ENCODE peak calls at places on chromosomes 16 and 17, in four cellular contexts. O is Peyer's patch, F is IMR-90, P is uterus. K is an unnamed sample.

GRCh38 chr17:17393976-17394375 is 82.8 kb upstream of the MED9 start:
- DNase-seq in F (no peak), O (no peak), P (no peak), K (no peak)

GRCh38 chr17:19268611-19269010 is 31.4 kb downstream of the EPN2 start:
- DNase-seq in P (no peak), O (no peak), F (no peak), K (no peak)

GRCh38 chr17:55495239-55495638 is 16.0 kb downstream of the SMIM36 start:
- DNase-seq in P (no peak), O (no peak), F (no peak), K (no peak)

GRCh38 chr17:59725691-59726090 is 18.2 kb downstream of the VMP1 start:
- DNase-seq in F (no peak), O (no peak), P (no peak), K (no peak)

GRCh38 chr16:606656-607307 is 16.9 kb downstream of the RAB40C start:
- DNase-seq in F (no peak), P (no peak), O (no peak), K (no peak)

GRCh38 chr16:69410285-69410990 is 14.0 kb upstream of the CYB5B start:
- DNase-seq in F (peak), P (no peak), O (no peak), K (peak)

GRCh38 chr17:82942166-82943130 is 102.6 kb upstream of the ZNF750 start:
- DNase-seq in F (no peak), P (peak), O (peak), K (no peak)

GRCh38 chr17:58759522-58759921 is 3.9 kb downstream of the PPM1E start:
- DNase-seq in P (no peak), O (no peak), F (no peak), K (no peak)

GRCh38 chr17:9924735-9925191 is 19.7 kb upstream of the RCVRN start:
- DNase-seq in P (no peak), O (no peak), F (peak), K (peak)

GRCh38 chr16:70717817-70718216 is 32.0 kb upstream of the MTSS2 start:
- DNase-seq in O (no peak), F (no peak), P (no peak), K (no peak)

GRCh38 chr16:31331141-31331764 is 23.7 kb upstream of the ITGAX start:
- DNase-seq in O (peak), F (no peak), P (no peak), K (no peak)

GRCh38 chr17:74211929-74212261 is 1.5 kb upstream of the TTYH2 start:
- DNase-seq in F (no peak), P (no peak), O (no peak), K (no peak)

GRCh38 chr17:74214642-74215331 is 1.4 kb downstream of the TTYH2 start:
- DNase-seq in F (no peak), P (no peak), O (no peak), K (no peak)

GRCh38 chr17:74213897-74214386 is 571 bp downstream of the TTYH2 start:
- DNase-seq in P (peak), O (no peak), F (no peak), K (no peak)

GRCh38 chr17:74212262-74212912 is 984 bp upstream of the TTYH2 start:
- DNase-seq in O (no peak), P (peak), F (no peak), K (no peak)

DNA sequence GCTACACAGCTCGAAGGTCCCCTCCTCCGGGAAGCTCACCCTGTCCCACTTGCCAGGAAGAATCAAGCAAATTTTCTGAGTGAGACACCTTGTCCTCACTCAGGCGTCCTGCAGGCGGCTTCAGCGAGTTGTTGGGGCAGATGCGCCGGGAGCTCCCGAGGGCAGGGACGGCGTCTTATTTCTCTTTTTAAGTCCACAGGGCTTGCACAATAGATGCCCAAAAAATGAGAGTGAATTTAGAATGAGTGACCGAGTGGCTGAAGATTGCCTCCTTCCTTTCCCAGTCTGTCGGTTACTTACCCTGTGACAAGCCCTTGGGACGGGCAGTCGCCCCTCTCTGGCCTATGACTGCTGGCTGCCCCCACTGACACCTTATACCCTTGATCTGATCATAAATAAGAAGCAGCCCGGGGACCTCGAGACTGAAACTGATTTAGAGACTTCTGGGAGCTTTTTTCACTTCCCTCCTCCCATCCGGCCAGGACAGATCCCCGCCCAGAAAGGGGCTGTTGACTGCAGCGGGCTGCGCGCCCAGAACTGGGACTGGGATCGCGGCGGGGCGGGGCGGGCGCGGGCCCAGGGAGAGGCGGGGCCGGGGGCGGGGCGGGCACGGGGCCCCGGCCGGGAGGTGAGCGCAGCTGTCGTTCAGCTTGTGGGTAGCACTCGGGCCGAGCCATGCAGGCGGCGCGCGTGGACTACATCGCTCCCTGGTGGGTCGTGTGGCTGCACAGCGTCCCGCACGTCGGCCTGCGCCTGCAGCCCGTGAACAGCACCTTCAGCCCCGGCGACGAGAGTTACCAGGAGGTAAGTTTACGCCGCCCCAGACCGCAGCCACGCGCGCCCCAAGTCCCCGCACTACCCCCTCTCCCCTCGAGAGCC is at the start of gene TTYH2:
- DNase-seq in F (peak), P (peak), O (peak), K (peak)
- TF ChIP-seq POLR2A in F (no peak), P (peak), O (no peak), K (peak)

GRCh38 chr17:36627101-36627500 is 25.7 kb downstream of the MRM1 start:
- DNase-seq in F (no peak), P (no peak), O (no peak), K (no peak)

GRCh38 chr17:36628576-36628975 is 27.2 kb downstream of the MRM1 start:
- DNase-seq in O (no peak), P (no peak), F (no peak), K (no peak)

GRCh38 chr17:36625188-36625587 is 23.8 kb downstream of the MRM1 start:
- DNase-seq in F (no peak), P (no peak), O (no peak), K (no peak)

GRCh38 chr17:36617773-36618172 is 16.4 kb downstream of the MRM1 start:
- DNase-seq in F (no peak), O (no peak), P (no peak), K (no peak)

GRCh38 chr17:36623281-36623680 is 21.9 kb downstream of the MRM1 start:
- DNase-seq in F (no peak), O (no peak), P (no peak), K (no peak)
- TF ChIP-seq POLR2A in F (no peak), O (no peak), P (no peak), K (no peak)

DNA sequence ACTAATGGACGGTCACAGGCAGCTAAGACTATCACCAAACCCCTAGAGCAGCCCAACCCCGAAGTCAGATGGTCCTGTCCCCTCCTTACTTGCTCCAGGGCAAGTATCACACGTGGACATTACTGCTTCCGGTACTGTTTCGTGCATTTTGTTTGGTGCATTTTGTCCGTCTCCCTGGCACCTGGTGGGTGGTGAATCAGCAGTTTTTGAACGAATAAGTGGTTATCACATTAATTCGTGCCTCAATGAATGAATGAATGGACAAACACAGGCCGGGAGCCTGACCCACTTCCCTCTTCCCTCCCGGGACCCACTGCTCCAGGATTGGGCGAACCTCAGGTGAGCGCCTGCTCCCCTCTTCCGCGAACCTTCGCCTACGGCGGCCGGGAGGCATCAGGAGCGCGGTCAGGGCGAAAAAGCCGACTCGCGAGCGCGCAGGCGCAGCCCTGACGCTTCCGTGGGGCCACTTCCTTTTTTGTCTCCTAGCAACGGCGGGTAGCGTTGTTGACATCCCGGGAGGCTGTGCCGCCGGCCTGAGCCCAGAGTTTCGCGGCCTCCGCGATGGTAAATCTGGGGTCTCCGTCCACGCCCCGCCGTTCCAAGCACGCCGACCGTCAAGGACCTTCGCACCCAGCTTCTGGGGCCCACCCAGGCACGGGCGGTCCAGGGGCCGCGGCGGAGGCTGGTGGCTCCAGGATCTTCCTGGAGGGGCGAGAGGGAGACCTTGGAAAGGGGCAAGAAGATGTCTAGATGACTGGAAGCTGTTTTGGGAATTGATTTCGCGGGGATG is at the start of gene DYNLRB2:
- DNase-seq in P (peak), O (peak), F (peak), K (peak)
- TF ChIP-seq POLR2A in P (no peak), O (no peak), F (peak), K (peak)

GRCh38 chr17:72594248-72594647 is 473.4 kb downstream of the SOX9 start:
- DNase-seq in F (no peak), P (no peak), O (no peak), K (no peak)

GRCh38 chr17:72591500-72592241 is 470.9 kb downstream of the SOX9 start:
- DNase-seq in F (no peak), P (no peak), O (no peak), K (peak)

GRCh38 chr17:72590882-72591499 is 470.2 kb downstream of the SOX9 start:
- DNase-seq in P (no peak), F (no peak), O (no peak), K (peak)

GRCh38 chr17:72592967-72593325 is 472.1 kb downstream of the SOX9 start:
- DNase-seq in P (no peak), F (no peak), O (no peak), K (no peak)

GRCh38 chr17:72592242-72592966 is 471.6 kb downstream of the SOX9 start:
- DNase-seq in F (peak), O (peak), P (peak), K (peak)
- TF ChIP-seq POLR2A in F (peak), O (peak), P (no peak), K (peak)

GRCh38 chr17:16217002-16217635 is at the start of gene PIGL:
- DNase-seq in F (peak), P (peak), O (peak), K (peak)
- TF ChIP-seq POLR2A in F (peak), P (no peak), O (peak), K (peak)

GRCh38 chr17:81511800-81512559 is 619 bp downstream of the ACTG1 start:
- DNase-seq in O (peak), P (no peak), F (no peak), K (no peak)

GRCh38 chr17:81511550-81511799 is 1.1 kb downstream of the ACTG1 start:
- DNase-seq in P (no peak), F (peak), O (no peak), K (no peak)

GRCh38 chr17:81513669-81514484 is 1.3 kb upstream of the ACTG1 start:
- DNase-seq in O (peak), F (peak), P (peak), K (no peak)

GRCh38 chr17:81512984-81513668 is 527 bp upstream of the ACTG1 start:
- DNase-seq in P (peak), O (peak), F (peak), K (no peak)

DNA sequence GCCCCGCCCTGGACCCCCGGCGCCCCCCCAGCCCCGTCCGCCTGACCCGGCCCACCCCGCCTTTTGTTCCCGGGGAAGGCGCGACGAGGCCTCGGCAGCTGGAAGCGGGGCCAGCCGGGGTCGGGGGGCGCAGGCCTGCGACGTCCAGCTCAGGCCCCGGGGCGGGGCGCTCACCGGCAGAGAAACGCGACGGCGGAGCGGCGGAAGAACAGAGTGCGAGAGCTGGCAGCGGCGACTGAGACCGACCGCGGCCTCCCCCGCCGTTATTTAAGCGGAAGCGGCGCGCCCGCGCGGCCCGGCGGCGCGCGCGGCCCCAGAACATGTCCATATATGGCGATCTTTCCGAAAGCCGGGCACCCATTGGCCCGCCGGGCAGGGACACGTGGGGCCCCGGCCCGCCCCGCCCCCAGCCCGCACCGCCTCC is at the start of gene ACTG1:
- DNase-seq in O (peak), F (peak), P (peak), K (peak)
- TF ChIP-seq POLR2A in O (peak), F (peak), P (no peak), K (peak)

DNA sequence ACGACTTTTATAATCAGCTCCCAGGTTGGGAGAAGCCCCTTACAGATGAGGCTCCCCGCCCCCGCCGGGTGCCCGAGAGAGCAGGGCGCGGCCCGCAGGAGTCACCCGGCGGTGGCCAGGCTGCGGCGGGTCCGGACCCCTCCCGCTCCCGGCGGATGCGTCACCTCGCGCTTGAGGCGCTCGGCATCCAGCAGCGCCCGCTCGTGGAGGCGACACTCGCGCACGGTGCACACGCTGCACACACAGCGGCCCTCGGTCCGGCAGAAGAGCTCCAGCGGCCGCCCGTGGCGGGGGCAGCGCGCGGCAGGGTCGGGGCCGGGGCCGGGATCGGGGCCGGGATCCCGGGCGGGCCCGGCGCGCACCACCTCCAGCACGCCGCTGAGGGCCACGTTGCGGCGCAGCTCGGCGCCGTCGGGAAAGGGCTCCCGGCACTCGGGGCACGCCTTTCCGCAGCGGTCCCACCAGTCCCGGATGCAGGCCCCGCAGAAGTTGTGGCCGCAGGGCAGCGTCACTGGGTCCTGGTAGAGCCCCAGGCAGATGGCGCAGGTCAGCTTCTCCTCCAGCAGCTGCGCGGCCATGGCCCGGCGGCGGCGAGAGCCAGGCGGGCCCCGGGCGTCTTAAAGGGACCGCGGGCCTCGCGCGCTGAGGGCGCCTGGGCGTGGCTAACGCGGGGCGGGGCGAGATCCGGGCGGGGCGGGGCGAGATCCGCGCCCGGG is at the start of gene TRIM65:
- DNase-seq in F (peak), P (peak), O (peak), K (peak)
- TF ChIP-seq POLR2A in F (no peak), P (peak), O (peak), K (peak)

GRCh38 chr16:57801856-57802634 is at the start of gene KIFC3:
- DNase-seq in F (peak), O (peak), P (peak), K (peak)
- TF ChIP-seq POLR2A in F (peak), O (no peak), P (peak), K (peak)

DNA sequence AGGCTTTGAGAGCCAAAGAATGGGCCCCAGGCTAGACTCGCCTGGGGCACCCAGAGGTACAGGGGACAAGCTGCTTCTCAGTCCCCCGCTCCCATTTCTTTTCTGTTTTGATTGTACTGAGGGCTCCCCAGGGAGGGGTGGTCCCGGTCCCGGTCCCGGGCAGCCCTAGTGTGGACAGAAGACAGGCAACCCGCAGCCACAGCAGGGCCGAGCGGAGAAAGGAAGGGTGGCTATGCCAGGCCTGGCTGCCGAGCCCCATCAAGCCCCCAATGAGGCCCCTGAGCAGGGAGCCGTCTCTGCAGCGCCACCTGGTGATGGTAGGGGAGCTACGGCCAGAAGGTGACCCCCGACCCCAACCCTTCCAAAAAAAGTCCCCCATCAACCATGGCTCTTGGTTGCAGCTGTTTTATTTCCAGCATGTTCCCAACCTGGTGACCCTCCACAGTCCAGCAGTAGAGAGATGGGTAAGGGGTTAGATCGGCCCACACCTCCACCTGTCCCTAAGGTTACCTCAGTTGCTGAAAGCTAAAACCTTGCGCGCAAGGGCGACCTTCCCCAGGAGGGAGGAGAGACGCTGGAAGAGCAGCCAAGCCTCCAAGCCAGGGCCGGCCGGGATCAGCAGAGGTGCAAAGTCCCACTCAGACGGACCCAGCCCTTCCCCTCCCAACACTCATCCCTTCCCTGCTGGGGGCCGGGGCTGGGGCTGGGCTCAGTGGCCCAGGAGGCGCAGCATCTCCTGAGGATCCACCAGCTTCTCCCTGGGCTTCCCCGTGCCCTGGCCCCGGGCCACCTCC is 2.6 kb upstream of the GRIN2C start:
- DNase-seq in P (no peak), F (peak), O (peak), K (peak)
- TF ChIP-seq POLR2A in P (no peak), F (no peak), O (no peak), K (no peak)

DNA sequence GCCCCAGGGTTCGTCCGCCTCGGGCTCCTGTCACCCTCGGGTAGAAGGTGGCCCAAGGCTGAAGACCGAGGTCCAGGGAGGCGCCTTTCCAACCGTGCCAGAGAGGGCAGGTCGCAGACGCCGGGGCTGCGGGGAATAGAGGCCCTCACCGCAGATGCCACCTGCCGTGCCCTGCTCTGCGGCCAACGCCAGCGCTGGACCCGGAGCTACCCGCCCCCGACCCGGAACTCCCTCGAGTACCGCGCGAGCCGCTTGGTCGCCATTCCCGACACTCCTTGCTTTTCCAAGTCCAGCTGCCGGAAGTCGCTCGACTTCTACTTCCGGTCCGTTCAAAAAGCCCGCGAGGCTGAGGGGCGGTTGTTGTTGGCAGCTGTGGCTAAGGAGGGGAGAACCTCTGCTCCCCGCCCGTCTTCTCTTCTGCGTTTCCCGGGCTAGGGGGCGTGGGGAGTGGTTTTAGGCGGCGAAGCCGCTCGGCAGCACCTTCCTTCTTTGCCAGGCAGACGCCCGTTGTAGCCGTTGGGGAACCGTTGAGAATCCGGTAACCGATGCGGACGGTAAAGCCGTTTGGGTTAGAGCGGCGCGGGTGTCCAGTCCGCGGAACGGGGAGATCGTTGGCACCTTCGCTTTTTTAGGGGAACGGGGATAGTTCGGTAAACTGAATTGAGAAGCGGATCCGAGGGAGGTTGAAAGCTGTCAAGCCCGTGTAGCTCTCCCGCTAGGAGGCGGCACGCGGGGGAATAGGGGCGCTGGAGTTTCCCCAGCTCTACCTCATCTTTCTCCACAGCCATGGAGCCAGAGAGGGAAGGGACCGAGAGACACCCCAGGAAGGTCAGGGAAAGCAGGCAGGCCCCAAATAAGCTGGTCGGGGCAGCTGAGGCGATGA is at the start of the genes ERI2 and REXO5:
- DNase-seq in F (peak), P (peak), O (peak), K (peak)
- TF ChIP-seq POLR2A in F (peak), P (no peak), O (peak), K (peak)

K was measured in H54.